ENCODE peak calls at places on chromosome 12, in five cellular contexts. P, Q, W, I and O are unnamed samples.

GRCh38 chr12:49092086-49092815 is 2.4 kb downstream of the DHH start:
- DNase-seq in P (no peak), Q (peak), W (peak), I (no peak), O (peak)

GRCh38 chr12:98440165-98440581 is 75.2 kb upstream of the TMPO start:
- DNase-seq in P (no peak), Q (peak), W (no peak), I (peak), O (no peak)

GRCh38 chr12:82723891-82724290 is 37.2 kb downstream of the TMTC2 start:
- DNase-seq in P (no peak), Q (no peak), W (no peak), I (no peak), O (no peak)

GRCh38 chr12:55829967-55830600 is 697 bp upstream of the DNAJC14 start:
- DNase-seq in P (no peak), Q (no peak), W (peak), I (no peak), O (peak)

GRCh38 chr12:3173008-3173553 is 95.9 kb downstream of the TSPAN9 start:
- DNase-seq in P (no peak), Q (no peak), W (no peak), I (no peak), O (no peak)

GRCh38 chr12:57793920-57794319 is 11.3 kb downstream of the TSFM start:
- DNase-seq in P (no peak), Q (no peak), W (no peak), I (no peak), O (no peak)

GRCh38 chr12:101823891-101824290 is 6.9 kb downstream of the GNPTAB start:
- DNase-seq in P (no peak), Q (peak), W (peak), I (peak), O (peak)

GRCh38 chr12:66915312-66915904 is 236.5 kb upstream of the GRIP1 start:
- DNase-seq in P (no peak), Q (no peak), W (no peak), I (no peak), O (no peak)

GRCh38 chr12:92551853-92552397 is 150.9 kb upstream of the PLEKHG7 start:
- DNase-seq in P (peak), Q (peak), W (peak), I (no peak), O (no peak)

GRCh38 chr12:40502322-40502721 is 189.9 kb upstream of the CNTN1 start:
- DNase-seq in P (no peak), Q (no peak), W (no peak), I (no peak), O (no peak)

GRCh38 chr12:130162771-130163460 is 652 bp downstream of the FZD10 start:
- DNase-seq in P (no peak), Q (no peak), W (no peak), I (no peak), O (no peak)

GRCh38 chr12:66896797-66897196 is 217.9 kb upstream of the GRIP1 start:
- DNase-seq in P (no peak), Q (no peak), W (no peak), I (no peak), O (no peak)

GRCh38 chr12:102406033-102406584 is 74.3 kb downstream of the IGF1 start:
- DNase-seq in P (peak), Q (no peak), W (no peak), I (peak), O (no peak)

GRCh38 chr12:570237-570925 is 92.9 kb downstream of the NINJ2 start:
- DNase-seq in P (no peak), Q (peak), W (no peak), I (no peak), O (peak)

GRCh38 chr12:132592261-132592970 is 18.0 kb downstream of the LRCOL1 start:
- DNase-seq in P (no peak), Q (no peak), W (no peak), I (no peak), O (no peak)

GRCh38 chr12:115947696-115948062 is 329.8 kb downstream of the MED13L start:
- DNase-seq in P (no peak), Q (no peak), W (no peak), I (no peak), O (no peak)
- TF ChIP-seq CTCF in P (no peak), Q (peak), W (no peak), I (no peak), O (no peak)

DNA sequence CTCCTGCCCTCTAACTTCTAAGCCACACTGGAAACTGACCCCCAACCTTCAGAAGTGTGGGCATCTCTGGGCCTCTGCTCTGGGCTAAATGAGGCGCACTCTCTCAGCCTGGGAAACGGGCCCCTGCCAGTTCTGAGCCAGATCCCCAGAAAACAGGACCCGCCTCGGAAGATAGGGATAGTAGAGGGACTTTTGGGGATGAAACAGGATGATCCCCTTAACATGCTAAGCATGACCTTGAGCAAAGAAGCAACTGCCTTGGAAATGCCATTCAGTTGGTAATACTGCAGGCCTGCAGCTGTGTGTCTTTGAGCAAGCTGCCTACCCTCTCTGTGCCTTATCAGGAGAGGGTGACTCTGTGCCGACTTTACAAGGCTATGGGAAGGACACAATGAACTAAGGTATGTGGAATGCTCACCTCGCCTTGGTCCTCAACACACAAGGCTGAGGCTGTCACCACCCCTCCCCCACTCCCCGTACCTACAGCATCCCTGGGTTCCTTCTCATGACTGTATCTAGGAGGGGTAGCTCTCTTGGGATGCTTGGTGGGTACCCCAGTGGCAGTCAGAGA is 54.0 kb downstream of the NCOR2 start:
- DNase-seq in P (no peak), Q (peak), W (no peak), I (no peak), O (no peak)
- TF ChIP-seq CTCF in P (no peak), Q (no peak), W (no peak), I (no peak), O (no peak)

DNA sequence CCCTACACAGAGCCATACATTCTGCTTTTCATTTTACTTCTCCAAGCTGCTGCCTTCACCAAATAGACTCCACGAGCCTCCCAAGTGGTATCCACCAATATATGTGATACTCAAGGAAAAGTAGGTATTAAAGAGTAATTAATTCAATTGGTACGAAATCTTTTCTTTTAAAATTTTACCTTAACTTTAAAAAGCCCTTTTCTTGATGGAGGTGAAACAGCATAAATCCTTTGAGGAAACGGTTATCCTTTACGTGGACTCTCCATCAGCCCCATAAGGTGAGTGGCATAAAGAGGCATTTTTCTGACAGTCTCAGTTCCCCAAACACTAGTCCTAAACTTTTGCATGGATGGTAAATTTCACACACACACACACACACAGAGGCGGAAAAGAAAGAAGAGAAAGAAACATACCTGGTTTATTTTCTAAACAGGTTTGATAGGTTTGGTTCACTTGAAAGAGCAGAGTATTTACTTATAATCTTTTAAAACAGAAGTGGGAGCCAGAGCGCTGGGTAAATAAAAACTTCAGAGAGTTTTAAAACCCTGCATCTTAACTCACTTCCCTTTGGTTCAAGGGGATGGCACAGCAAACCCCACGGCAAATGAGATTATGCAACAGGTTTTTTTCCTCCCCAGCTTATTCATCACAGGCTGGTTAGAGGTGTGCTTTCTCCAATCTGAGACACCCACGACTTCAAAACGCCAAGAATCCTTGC is 1.9 kb downstream of the DUSP16 start:
- DNase-seq in P (peak), Q (peak), W (peak), I (no peak), O (no peak)
- TF ChIP-seq CTCF in P (no peak), Q (no peak), W (no peak), I (no peak), O (no peak)

GRCh38 chr12:75655233-75655879 is 143.9 kb upstream of the KRR1 start:
- DNase-seq in P (no peak), Q (no peak), W (no peak), I (no peak), O (no peak)

GRCh38 chr12:75656210-75656609 is 144.8 kb upstream of the KRR1 start:
- DNase-seq in P (no peak), Q (no peak), W (no peak), I (no peak), O (no peak)

GRCh38 chr12:75657866-75658265 is 146.5 kb upstream of the KRR1 start:
- DNase-seq in P (no peak), Q (no peak), W (no peak), I (no peak), O (no peak)

GRCh38 chr12:75658286-75658685 is 146.9 kb upstream of the KRR1 start:
- DNase-seq in P (no peak), Q (no peak), W (no peak), I (no peak), O (no peak)

DNA sequence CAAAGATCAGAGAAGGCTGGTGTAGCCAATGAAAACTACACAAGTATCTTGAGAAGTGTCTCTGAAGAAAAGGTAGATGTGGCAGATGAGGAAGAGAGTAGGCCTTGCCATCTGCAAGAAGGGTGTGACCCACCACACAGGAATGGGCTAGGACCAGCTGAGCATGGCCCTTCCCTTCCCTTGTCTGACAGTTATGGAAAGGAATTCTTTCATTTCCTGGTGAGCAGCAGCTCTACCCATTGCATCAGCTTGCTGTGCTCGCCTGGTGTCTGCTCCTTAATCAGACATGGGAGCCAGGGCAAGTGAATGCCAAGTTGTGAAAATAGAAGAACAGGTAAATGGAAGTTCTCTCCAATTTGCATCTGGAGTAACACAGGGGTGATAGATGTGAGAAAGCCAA is 145.2 kb upstream of the KRR1 start:
- DNase-seq in P (no peak), Q (peak), W (no peak), I (no peak), O (no peak)
- TF ChIP-seq CTCF in P (no peak), Q (no peak), W (no peak), I (no peak), O (no peak)

GRCh38 chr12:120774169-120774916 is 48.7 kb downstream of the ACADS start:
- DNase-seq in P (no peak), Q (no peak), W (no peak), I (no peak), O (no peak)

GRCh38 chr12:120771097-120771496 is 45.5 kb downstream of the ACADS start:
- DNase-seq in P (no peak), Q (no peak), W (no peak), I (no peak), O (peak)

GRCh38 chr12:120775862-120776552 is 50.4 kb downstream of the ACADS start:
- DNase-seq in P (no peak), Q (no peak), W (no peak), I (no peak), O (no peak)
- TF ChIP-seq CTCF in P (peak), Q (no peak), W (no peak), I (peak), O (peak)

DNA sequence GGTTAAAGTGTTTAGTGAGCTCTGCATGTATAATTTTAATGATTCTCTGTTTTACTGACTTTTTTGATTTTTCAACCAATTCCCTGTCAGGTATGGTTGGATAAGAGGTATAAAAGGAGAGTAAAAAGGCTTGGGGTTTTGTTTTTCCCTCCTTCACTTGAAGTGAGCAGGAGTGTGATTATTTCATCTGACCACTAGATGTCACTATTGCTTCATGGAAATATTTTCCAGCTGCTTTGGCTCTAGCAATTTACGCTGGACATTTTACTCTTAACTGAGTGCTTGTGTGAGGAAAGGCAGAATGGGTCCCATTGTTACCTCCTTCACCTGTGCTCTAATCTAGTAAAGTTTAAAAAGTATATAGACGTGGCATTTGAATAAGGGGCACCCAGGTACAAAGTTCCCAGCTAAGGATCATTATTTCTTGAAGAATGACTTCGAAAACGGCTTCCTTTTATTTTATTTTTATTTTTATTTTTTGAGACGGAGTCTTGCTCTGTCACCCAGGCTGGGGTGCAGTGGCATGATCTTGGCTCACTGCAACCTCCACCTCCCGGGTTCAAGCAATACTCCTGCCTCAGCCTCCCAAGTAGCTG is 66.5 kb downstream of the TBC1D30 start:
- DNase-seq in P (no peak), Q (peak), W (peak), I (no peak), O (no peak)
- TF ChIP-seq CTCF in P (peak), Q (peak), W (peak), I (peak), O (peak)

GRCh38 chr12:53299101-53299453 is 418 bp upstream of the MYG1 start:
- DNase-seq in P (no peak), Q (peak), W (no peak), I (no peak), O (no peak)

GRCh38 chr12:53300187-53300586 is 692 bp downstream of the MYG1 start:
- DNase-seq in P (no peak), Q (no peak), W (no peak), I (no peak), O (no peak)

GRCh38 chr12:53298154-53298553 is 1.3 kb upstream of the MYG1 start:
- DNase-seq in P (no peak), Q (no peak), W (no peak), I (no peak), O (no peak)

GRCh38 chr12:53302903-53303302 is 3.4 kb downstream of the MYG1 start:
- DNase-seq in P (no peak), Q (no peak), W (no peak), I (no peak), O (no peak)

DNA sequence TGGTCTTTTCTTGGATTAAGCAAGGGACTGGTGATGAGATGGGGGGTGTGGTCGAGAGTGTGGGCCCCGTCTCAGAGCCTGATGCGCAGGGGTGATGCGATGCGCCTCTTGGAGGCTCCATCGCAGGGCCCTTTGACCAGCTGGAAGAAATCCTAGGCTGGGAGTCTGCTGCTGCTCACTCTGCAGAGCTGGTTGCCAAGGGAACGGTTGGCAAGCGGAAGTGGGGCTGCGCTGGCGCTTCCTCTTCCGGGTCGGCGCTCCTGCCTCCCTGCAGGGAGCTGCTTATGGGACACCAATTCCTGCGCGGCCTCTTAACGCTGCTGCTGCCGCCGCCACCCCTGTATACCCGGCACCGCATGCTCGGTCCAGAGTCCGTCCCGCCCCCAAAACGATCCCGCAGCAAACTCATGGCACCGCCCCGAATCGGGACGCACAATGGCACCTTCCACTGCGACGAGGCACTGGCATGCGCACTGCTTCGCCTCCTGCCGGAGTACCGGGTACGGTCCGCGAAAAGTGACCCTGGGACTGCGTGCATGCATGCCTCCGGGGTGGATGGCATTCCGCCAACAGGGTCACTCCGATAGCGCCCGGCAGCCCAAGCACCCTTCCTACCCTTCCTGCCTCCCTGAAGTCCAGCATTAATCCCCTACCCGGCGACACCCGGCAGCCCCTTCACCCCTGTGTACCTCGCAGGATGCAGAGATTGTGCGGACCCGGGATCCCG is at the start of gene MYG1:
- DNase-seq in P (peak), Q (peak), W (peak), I (peak), O (peak)
- TF ChIP-seq CTCF in P (peak), Q (no peak), W (peak), I (peak), O (peak)

GRCh38 chr12:8950702-8951478 is 1.4 kb upstream of the M6PR start:
- DNase-seq in P (no peak), Q (no peak), W (peak), I (no peak), O (no peak)
- TF ChIP-seq CTCF in P (no peak), Q (no peak), W (no peak), I (no peak), O (peak)

GRCh38 chr12:75816892-75817291 is 214.7 kb downstream of the PHLDA1 start:
- DNase-seq in P (peak), Q (no peak), W (no peak), I (no peak), O (no peak)
- TF ChIP-seq CTCF in P (peak), Q (no peak), W (peak), I (peak), O (peak)